ENCODE peak calls at places on chromosomes 3 and 15, in six cellular contexts. Z is IMR-90, H is H9, I is neuronal stem cell, V is mesenchymal stem cell, A is trophoblast cell. J is an unnamed sample.

GRCh38 chr15:47718474-47719440 is 1.5 kb downstream of the SEMA6D start:
- DNase-seq in Z (peak; percentile 54), H (no peak), I (no peak), V (peak; percentile 80), A (no peak), J (peak; percentile 56)

GRCh38 chr15:68560501-68561113 is 18.2 kb upstream of the CORO2B start:
- DNase-seq in Z (no peak), H (peak; percentile 32), I (no peak), V (no peak), A (no peak), J (peak; percentile 52)

GRCh38 chr15:33086500-33087141 is 107.9 kb downstream of the FMN1 start:
- DNase-seq in Z (peak; percentile 87), H (no peak), I (no peak), V (peak; percentile 65), A (peak; percentile 74), J (no peak)

GRCh38 chr3:118488751-118489150 is 545.9 kb downstream of the IGSF11 start:
- DNase-seq in Z (no peak), H (no peak), I (no peak), V (no peak), A (no peak), J (no peak)

GRCh38 chr3:184523825-184524615 is 37.6 kb upstream of the EPHB3 start:
- DNase-seq in Z (peak; percentile 67), H (peak; percentile 46), I (no peak), V (peak; percentile 68), A (peak; percentile 61), J (no peak)

GRCh38 chr3:37700849-37701248 is 160.8 kb upstream of the CTDSPL start:
- DNase-seq in Z (no peak), H (no peak), I (no peak), V (no peak), A (no peak), J (no peak)

GRCh38 chr3:193910310-193910709 is 225.6 kb upstream of the HES1 start:
- DNase-seq in Z (no peak), H (no peak), I (no peak), V (no peak), A (no peak), J (no peak)

GRCh38 chr3:141152801-141153678 is 78.6 kb upstream of the PXYLP1 start:
- DNase-seq in Z (no peak), H (no peak), I (no peak), V (no peak), A (peak; percentile 98), J (no peak)

GRCh38 chr3:160780246-160780645 is 24.2 kb downstream of the PPM1L start:
- DNase-seq in Z (no peak), H (no peak), I (no peak), V (no peak), A (peak; percentile 8), J (no peak)

GRCh38 chr3:17151598-17152373 is 267.0 kb downstream of the PLCL2 start:
- DNase-seq in Z (no peak), H (no peak), I (no peak), V (no peak), A (peak; percentile 38), J (no peak)

GRCh38 chr3:9279959-9280358 is 30.5 kb upstream of the SRGAP3 start:
- DNase-seq in Z (peak; percentile 20), H (no peak), I (peak; percentile 58), V (peak; percentile 42), A (no peak), J (no peak)

GRCh38 chr15:67930720-67931119 is 90.9 kb upstream of the RNU6-1 start:
- DNase-seq in Z (no peak), H (no peak), I (no peak), V (no peak), A (no peak), J (no peak)

GRCh38 chr3:156323466-156323865 is 203.1 kb downstream of the KCNAB1 start:
- DNase-seq in Z (no peak), H (no peak), I (no peak), V (peak; percentile 9), A (peak; percentile 59), J (no peak)

GRCh38 chr3:122934251-122934650 is 93.3 kb downstream of the SEMA5B start:
- DNase-seq in Z (no peak), H (no peak), I (no peak), V (no peak), A (no peak), J (no peak)

GRCh38 chr3:71005797-71006321 is 577.7 kb downstream of the FOXP1 start:
- DNase-seq in Z (no peak), H (no peak), I (no peak), V (no peak), A (no peak), J (no peak)

GRCh38 chr3:138284957-138285477 is 44.6 kb downstream of the NME9 start:
- DNase-seq in Z (no peak), H (no peak), I (no peak), V (no peak), A (no peak), J (peak; percentile 38)

GRCh38 chr3:21920431-21920830 is 169.4 kb upstream of the ZNF385D start:
- DNase-seq in Z (peak; percentile 94), H (no peak), I (no peak), V (peak; percentile 64), A (peak; percentile 68), J (no peak)

GRCh38 chr15:39918688-39919385 is 1.2 kb downstream of the GPR176 start:
- DNase-seq in Z (peak; percentile 93), H (no peak), I (no peak), V (peak; percentile 89), A (peak; percentile 80), J (no peak)

GRCh38 chr15:38049876-38050275 is 115.4 kb downstream of the TMCO5A start:
- DNase-seq in Z (no peak), H (no peak), I (no peak), V (peak; percentile 44), A (no peak), J (no peak)

GRCh38 chr3:82676356-82677026 is 915.0 kb upstream of the GBE1 start:
- DNase-seq in Z (no peak), H (no peak), I (no peak), V (no peak), A (no peak), J (no peak)

GRCh38 chr15:58520464-58520863 is 88.7 kb downstream of the LIPC start:
- DNase-seq in Z (no peak), H (no peak), I (no peak), V (no peak), A (no peak), J (no peak)

GRCh38 chr15:66292261-66293084 is 895 bp upstream of the DIS3L start:
- DNase-seq in Z (no peak), H (no peak), I (no peak), V (no peak), A (no peak), J (no peak)

GRCh38 chr3:61562042-61562809 is 855 bp downstream of the PTPRG start:
- DNase-seq in Z (peak; percentile 31), H (no peak), I (no peak), V (peak; percentile 51), A (peak; percentile 43), J (no peak)

GRCh38 chr15:29925227-29926082 is 103.2 kb upstream of the TJP1 start:
- DNase-seq in Z (peak; percentile 80), H (peak; percentile 93), I (peak; percentile 51), V (peak; percentile 77), A (peak; percentile 95), J (peak; percentile 93)

GRCh38 chr3:101273608-101274007 is 46.8 kb downstream of the IMPG2 start:
- DNase-seq in Z (no peak), H (no peak), I (no peak), V (no peak), A (no peak), J (no peak)

GRCh38 chr3:32405155-32405554 is 13.5 kb downstream of the CMTM7 start:
- DNase-seq in Z (peak; percentile 44), H (no peak), I (no peak), V (peak; percentile 47), A (no peak), J (no peak)

GRCh38 chr3:32403663-32404062 is 12.0 kb downstream of the CMTM7 start:
- DNase-seq in Z (no peak), H (no peak), I (no peak), V (no peak), A (no peak), J (no peak)

GRCh38 chr3:32406481-32407408 is 15.1 kb downstream of the CMTM7 start:
- DNase-seq in Z (no peak), H (no peak), I (no peak), V (no peak), A (peak; percentile 12), J (no peak)

GRCh38 chr3:32404714-32405113 is 13.1 kb downstream of the CMTM7 start:
- DNase-seq in Z (no peak), H (no peak), I (no peak), V (no peak), A (no peak), J (no peak)

GRCh38 chr3:32405711-32406323 is 14.2 kb downstream of the CMTM7 start:
- DNase-seq in Z (no peak), H (no peak), I (no peak), V (no peak), A (peak; percentile 66), J (no peak)
- H4K91ac ChIP-seq in Z (no peak overlapping the region), H (no peak overlapping the region), I (no peak overlapping the region), V (no peak overlapping the region), A (no peak overlapping the region), J (no peak overlapping the region)

DNA sequence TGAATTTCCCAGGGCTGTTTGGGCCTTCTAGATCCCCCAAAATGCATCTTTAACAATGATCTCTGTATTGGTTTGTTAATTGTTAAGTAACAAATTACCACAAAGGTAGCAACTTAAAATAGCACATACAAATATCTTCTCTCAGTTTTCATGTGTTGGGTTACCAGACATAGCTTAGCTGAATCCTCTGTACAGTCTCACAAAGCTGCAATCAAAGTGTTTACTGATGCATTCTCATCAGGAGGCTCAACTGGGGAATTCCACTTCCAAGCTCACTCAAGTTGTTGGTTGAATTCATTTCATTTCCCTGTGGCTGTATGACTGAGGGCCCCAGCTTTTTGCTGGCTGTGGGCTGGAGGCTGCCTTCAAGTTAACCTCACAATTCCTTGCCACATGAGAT is 297.6 kb downstream of the RPLP1 start:
- DNase-seq in Z (no peak), H (no peak), I (no peak), V (no peak), A (no peak), J (no peak)
- H4K91ac ChIP-seq in Z (no peak overlapping the region), H (no peak overlapping the region), I (no peak overlapping the region), V (no peak overlapping the region), A (no peak overlapping the region), J (no peak overlapping the region)

GRCh38 chr15:76398301-76398700 is 61.7 kb downstream of the ISL2 start:
- DNase-seq in Z (no peak), H (no peak), I (no peak), V (no peak), A (no peak), J (no peak)

GRCh38 chr15:76398702-76399101 is 62.1 kb downstream of the ISL2 start:
- DNase-seq in Z (no peak), H (no peak), I (no peak), V (no peak), A (no peak), J (no peak)

DNA sequence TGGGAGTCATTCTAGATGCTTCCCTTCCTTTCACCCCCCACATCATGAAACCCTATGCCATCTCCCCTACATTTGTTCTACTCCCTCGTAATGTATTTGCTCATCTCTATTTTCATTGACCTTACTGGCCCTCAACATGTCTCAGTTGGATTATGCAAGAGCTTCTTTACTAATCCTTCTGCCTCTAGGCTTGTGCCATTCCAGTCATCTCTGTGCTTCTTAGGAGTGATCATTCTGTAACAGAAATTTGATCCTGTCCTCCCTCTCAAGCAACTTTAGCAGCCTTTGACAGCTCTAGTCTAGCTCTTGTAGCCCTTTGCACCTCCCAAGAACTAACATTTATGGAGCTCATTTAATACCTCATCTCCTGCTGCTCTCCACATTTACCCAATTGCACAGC is 64.7 kb downstream of the ISL2 start:
- DNase-seq in Z (peak; percentile 59), H (no peak), I (no peak), V (peak; percentile 13), A (peak; percentile 76), J (no peak)
- H4K91ac ChIP-seq in Z (no peak overlapping the region), H (no peak overlapping the region), I (no peak overlapping the region), V (no peak overlapping the region), A (no peak overlapping the region), J (no peak overlapping the region)

GRCh38 chr15:99992611-99993231 is 259.5 kb upstream of the LYSMD4 start:
- DNase-seq in Z (no peak), H (no peak), I (no peak), V (no peak), A (no peak), J (no peak)
- H4K91ac ChIP-seq in Z (no peak overlapping the region), H (no peak overlapping the region), I (peak overlapping the region; percentile 60), V (no peak overlapping the region), A (no peak overlapping the region), J (peak overlapping the region; percentile 61)

J was measured in H1.